ENCODE peak calls at places on chromosomes 7 and 10, in seven cellular contexts. G is aorta, D is uterus, R is GM23248, Y is tibial artery, W is transverse colon, U is lower lobe of right lung. K is an unnamed sample.

GRCh38 chr10:1404953-1405260 is 332.4 kb downstream of the ADARB2 start:
- DNase-seq in G (no peak), D (no peak), R (no peak), Y (no peak), W (no peak), U (no peak), K (no peak)

GRCh38 chr7:129343099-129343700 is 91.0 kb upstream of the STRIP2 start:
- DNase-seq in G (no peak), D (no peak), R (peak; percentile 61), Y (no peak), W (no peak), U (no peak), K (peak; percentile 13)

GRCh38 chr7:39686261-39686924 is 63.0 kb downstream of the RALA start:
- DNase-seq in G (no peak), D (no peak), R (peak; percentile 69), Y (no peak), W (no peak), U (no peak), K (no peak)

GRCh38 chr7:158740013-158740656 is 35.5 kb upstream of the NCAPG2 start:
- DNase-seq in G (no peak), D (no peak), R (peak; percentile 77), Y (no peak), W (peak; percentile 17), U (no peak), K (no peak)

GRCh38 chr10:69802424-69803161 is 887 bp downstream of the COL13A1 start:
- DNase-seq in G (peak; percentile 81), D (no peak), R (peak; percentile 70), Y (peak; percentile 74), W (no peak), U (no peak), K (no peak)

GRCh38 chr7:154504938-154505337 is 452.7 kb downstream of the DPP6 start:
- DNase-seq in G (no peak), D (no peak), R (no peak), Y (no peak), W (no peak), U (no peak), K (no peak)

GRCh38 chr7:123616244-123616643 is 14.6 kb downstream of the ASB15 start:
- DNase-seq in G (no peak), D (no peak), R (peak; percentile 6), Y (no peak), W (no peak), U (no peak), K (no peak)

GRCh38 chr10:76038696-76039095 is 607.3 kb downstream of the LRMDA start:
- DNase-seq in G (no peak), D (no peak), R (no peak), Y (no peak), W (no peak), U (no peak), K (no peak)

GRCh38 chr7:125154930-125155329 is 225.3 kb upstream of the POT1 start:
- DNase-seq in G (no peak), D (no peak), R (no peak), Y (no peak), W (no peak), U (no peak), K (no peak)

GRCh38 chr10:123882681-123883445 is 8.7 kb downstream of the CPXM2 start:
- DNase-seq in G (no peak), D (no peak), R (no peak), Y (no peak), W (no peak), U (no peak), K (no peak)

GRCh38 chr7:105743351-105743812 is 133.0 kb downstream of the ATXN7L1 start:
- DNase-seq in G (no peak), D (no peak), R (no peak), Y (no peak), W (no peak), U (no peak), K (no peak)

GRCh38 chr10:84084342-84084741 is 55.0 kb upstream of the GHITM start:
- DNase-seq in G (no peak), D (no peak), R (peak; percentile 5), Y (no peak), W (no peak), U (no peak), K (no peak)

GRCh38 chr10:132310701-132311337 is 3.1 kb upstream of the STK32C start:
- DNase-seq in G (peak; percentile 69), D (no peak), R (no peak), Y (peak; percentile 50), W (no peak), U (no peak), K (no peak)
- H3K27me3 ChIP-seq in G (no peaks in the 10 kb centered on the region), D (no peaks in the 10 kb centered on the region), R (no peaks in the 10 kb centered on the region), Y (no peaks in the 10 kb centered on the region), W (peaks cover 13% of the 10 kb centered on the region), U (no peaks in the 10 kb centered on the region), K (no peaks in the 10 kb centered on the region)

DNA sequence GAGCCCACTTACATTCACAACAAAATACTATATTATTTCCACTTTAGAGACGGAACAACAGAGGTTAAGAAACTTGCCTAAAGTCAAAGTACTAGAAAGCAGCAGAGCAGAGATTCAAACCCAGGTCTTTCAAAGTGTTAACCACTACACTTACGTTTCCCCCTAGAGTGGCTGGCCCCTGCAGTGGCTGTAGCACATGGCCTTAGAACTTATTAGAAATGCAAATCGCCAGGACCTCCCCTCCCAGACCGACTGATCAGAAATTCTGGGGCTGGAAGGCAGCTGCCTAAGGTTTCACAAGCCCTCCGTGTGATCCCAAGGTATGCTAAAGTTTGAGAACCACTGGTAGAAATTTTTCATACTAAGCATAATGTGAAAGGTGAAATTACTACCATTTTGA is 8.1 kb downstream of the MPP7 start:
- DNase-seq in G (no peak), D (no peak), R (no peak), Y (no peak), W (no peak), U (no peak), K (no peak)
- H3K4me1 ChIP-seq in G (peaks cover 12% of the 10 kb centered on the region), D (peaks cover 5% of the 10 kb centered on the region), R (peaks cover 15% of the 10 kb centered on the region), Y (no peaks in the 10 kb centered on the region), W (peaks cover 8% of the 10 kb centered on the region), U (peaks cover 19% of the 10 kb centered on the region), K (no peaks in the 10 kb centered on the region)

GRCh38 chr7:98617960-98618418 is 904 bp downstream of the NPTX2 start:
- DNase-seq in G (no peak), D (no peak), R (peak; percentile 10), Y (no peak), W (no peak), U (no peak), K (no peak)

GRCh38 chr7:98616381-98617050 is 569 bp upstream of the NPTX2 start:
- DNase-seq in G (peak; percentile 79), D (no peak), R (no peak), Y (no peak), W (no peak), U (no peak), K (no peak)

GRCh38 chr7:98618786-98619185 is 1.7 kb downstream of the NPTX2 start:
- DNase-seq in G (no peak), D (no peak), R (peak; percentile 10), Y (no peak), W (no peak), U (no peak), K (no peak)

GRCh38 chr7:98619450-98620321 is 2.6 kb downstream of the NPTX2 start:
- DNase-seq in G (no peak), D (no peak), R (peak; percentile 30), Y (no peak), W (no peak), U (no peak), K (no peak)

DNA sequence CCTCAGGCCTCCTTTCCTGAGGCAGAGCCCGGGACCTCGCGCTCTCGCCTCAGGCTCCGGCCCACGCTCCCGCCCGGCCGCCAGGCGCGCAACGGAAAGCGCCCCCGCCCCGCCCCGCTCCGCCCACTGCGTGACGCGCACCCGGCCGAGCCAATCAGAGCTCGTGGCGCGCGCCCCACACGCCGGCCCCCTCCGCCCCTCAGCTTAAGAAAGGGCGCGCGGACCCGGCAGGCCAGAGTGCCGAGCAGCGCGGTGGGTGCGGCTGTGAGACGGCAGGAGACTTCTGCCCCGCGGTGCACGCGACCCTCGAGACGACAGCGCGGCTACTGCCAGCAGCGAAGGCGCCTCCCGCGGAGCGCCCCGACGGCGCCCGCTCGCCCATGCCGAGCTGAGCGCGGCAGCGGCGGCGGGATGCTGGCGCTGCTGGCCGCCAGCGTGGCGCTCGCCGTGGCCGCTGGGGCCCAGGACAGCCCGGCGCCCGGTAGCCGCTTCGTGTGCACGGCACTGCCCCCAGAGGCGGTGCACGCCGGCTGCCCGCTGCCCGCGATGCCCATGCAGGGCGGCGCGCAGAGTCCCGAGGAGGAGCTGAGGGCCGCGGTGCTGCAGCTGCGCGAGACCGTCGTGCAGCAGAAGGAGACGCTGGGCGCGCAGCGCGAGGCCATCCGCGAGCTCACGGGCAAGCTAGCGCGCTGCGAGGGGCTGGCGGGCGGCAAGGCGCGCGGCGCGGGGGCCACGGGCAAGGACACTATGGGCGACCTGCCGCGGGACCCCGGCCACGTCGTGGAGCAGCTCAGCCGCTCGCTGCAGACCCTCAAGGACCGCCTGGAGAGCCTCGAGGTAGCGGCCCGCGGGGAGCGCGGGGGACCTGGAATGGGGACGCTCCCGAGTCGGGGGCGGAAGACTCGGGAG is at the start of gene NPTX2:
- DNase-seq in G (peak; percentile 93), D (no peak), R (peak; percentile 42), Y (peak; percentile 76), W (peak; percentile 18), U (no peak), K (no peak)
- H3K4me3 ChIP-seq in G (peak within 1 kb of the TSS; percentile 22), D (no peak within 1 kb of the TSS), R (no peak within 1 kb of the TSS), Y (peak within 1 kb of the TSS; percentile 50), W (peak within 1 kb of the TSS; percentile 35), U (peak within 1 kb of the TSS; percentile 31), K (no peak within 1 kb of the TSS)

DNA sequence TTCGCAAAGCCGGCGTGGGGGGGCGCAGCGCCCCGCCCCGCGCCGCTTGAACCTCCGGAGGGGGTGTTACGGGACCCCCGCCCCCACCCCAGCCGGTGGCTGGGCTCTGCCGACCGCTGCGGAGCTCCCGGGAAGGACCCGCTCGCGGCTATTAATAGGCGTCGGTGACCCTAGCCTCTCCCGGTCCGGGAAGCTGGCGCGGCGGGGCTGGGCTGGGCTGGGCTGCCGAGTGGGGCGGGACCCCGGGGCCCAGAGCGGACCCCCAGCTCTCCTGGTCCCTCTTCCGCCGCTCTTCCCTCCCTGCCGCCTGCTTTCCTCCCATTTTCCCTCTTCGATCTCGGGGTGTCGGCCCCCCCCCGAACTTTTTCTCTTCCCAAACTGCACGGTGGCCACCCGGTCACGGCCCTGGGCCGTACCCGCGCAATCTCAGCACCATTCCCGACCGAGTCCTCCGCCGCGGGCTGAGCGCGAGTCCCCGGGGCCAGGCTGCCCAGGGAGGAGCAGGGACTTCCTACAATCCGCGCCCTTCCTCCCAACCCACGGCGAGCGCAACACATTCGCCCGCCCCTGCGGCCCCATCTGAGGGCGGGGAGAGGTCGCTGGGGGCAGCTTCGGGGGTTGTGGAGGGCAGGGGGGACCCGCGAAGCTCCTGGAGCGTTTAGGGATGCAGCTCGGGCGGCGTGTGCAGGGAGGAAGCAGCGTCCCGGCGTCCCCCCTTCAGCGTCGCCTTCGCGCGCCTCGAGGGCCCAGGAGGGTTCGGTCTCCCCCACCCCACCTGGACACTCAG is 3.1 kb upstream of the ELFN1 start:
- DNase-seq in G (peak; percentile 78), D (peak; percentile 12), R (peak; percentile 62), Y (peak; percentile 62), W (no peak), U (peak; percentile 40), K (no peak)
- H3K27me3 ChIP-seq in G (no peaks in the 10 kb centered on the region), D (no peaks in the 10 kb centered on the region), R (peaks cover 4% of the 10 kb centered on the region), Y (no peaks in the 10 kb centered on the region), W (peaks cover 99% of the 10 kb centered on the region), U (peaks cover 96% of the 10 kb centered on the region), K (no peaks in the 10 kb centered on the region)

DNA sequence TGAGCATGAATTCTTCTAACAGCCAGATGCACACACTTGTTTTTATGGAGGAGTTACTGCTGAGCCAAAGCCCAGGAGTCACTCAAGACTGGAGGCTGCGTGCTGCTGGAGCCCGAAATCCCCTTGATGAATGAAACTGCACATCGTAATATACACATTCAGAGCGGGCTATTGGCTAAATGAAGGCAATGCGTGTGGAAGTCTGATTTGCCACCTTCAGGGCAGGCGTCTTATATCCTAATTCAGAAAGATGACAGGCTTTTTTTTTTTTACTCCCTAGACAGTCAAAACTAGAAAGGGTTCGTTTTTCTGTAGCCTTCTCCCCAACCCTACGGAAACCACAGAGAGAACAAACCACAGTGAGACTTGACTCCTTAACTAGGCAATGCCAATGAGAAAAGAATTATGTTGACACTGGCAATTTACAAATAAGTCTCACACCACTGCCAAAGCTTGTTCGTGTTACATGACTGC is 227.2 kb upstream of the KLF14 start:
- DNase-seq in G (no peak), D (no peak), R (peak; percentile 85), Y (no peak), W (peak; percentile 40), U (no peak), K (peak; percentile 88)
- H3K4me1 ChIP-seq in G (peaks cover 6% of the 10 kb centered on the region), D (peaks cover 13% of the 10 kb centered on the region), R (peaks cover 71% of the 10 kb centered on the region), Y (no peaks in the 10 kb centered on the region), W (peaks cover 8% of the 10 kb centered on the region), U (peaks cover 68% of the 10 kb centered on the region), K (peaks cover 50% of the 10 kb centered on the region)